ENCODE peak calls at places on chromosomes 4 and X, in eight cellular contexts. H is heart right ventricle; F is lower lobe of right lung; I is sigmoid colon; O is lung; N is GM23248; T is cardiac muscle cell; P is naive thymus-derived CD4-positive, alpha-beta T cell. G is an unnamed sample.

GRCh38 chr4:155666701-155667537 is at the start of gene GUCY1A1:
- DNase-seq in N (peak; percentile 36), F (peak; percentile 78), O (peak; percentile 64), I (peak; percentile 82), T (peak; percentile 76), H (peak; percentile 62), P (no peak), G (peak; percentile 4)

GRCh38 chr4:86019906-86020305 is 339.9 kb downstream of the MAPK10 start:
- DNase-seq in N (no peak), I (no peak), F (no peak), O (no peak), T (no peak), P (no peak), H (no peak), G (no peak)

GRCh38 chr4:2280531-2281300 is 18.8 kb upstream of the MXD4 start:
- DNase-seq in I (no peak), F (no peak), H (no peak), T (no peak), N (no peak), O (no peak), P (no peak), G (no peak)

GRCh38 chr4:52868138-52868537 is 6.0 kb downstream of the RASL11B start:
- DNase-seq in H (peak; percentile 82), O (no peak), P (no peak), T (peak; percentile 63), N (no peak), F (no peak), I (no peak), G (no peak)

GRCh38 chrX:42708222-42708621 is 69.7 kb downstream of the PPP1R2C start:
- DNase-seq in P (no peak), N (peak; percentile 1), I (no peak), H (no peak), O (no peak), T (no peak), F (no peak), G (no peak)

GRCh38 chrX:107672955-107673378 is 44.7 kb downstream of the PRPS1 start:
- DNase-seq in T (peak; percentile 81), I (peak; percentile 93), N (peak; percentile 78), H (peak; percentile 74), P (peak; percentile 93), F (peak; percentile 86), O (peak; percentile 82), G (peak; percentile 32)

GRCh38 chr4:188023682-188024081 is 28.1 kb downstream of the ZFP42 start:
- DNase-seq in H (no peak), T (no peak), N (no peak), I (no peak), O (no peak), P (no peak), F (no peak), G (no peak)

GRCh38 chr4:85798011-85798770 is 323.2 kb downstream of the ARHGAP24 start:
- DNase-seq in O (no peak), I (no peak), N (peak; percentile 61), F (no peak), H (no peak), T (no peak), P (no peak), G (no peak)

GRCh38 chrX:103535206-103535605 is 15.9 kb upstream of the RAB40A start:
- DNase-seq in F (no peak), T (no peak), I (no peak), H (no peak), O (no peak), N (no peak), P (no peak), G (no peak)

GRCh38 chr4:100582146-100582545 is 64.3 kb upstream of the EMCN start:
- DNase-seq in N (no peak), F (no peak), T (peak; percentile 61), I (no peak), P (no peak), H (no peak), O (no peak), G (no peak)

GRCh38 chrX:132612990-132613564 is 124.2 kb upstream of the MBNL3 start:
- DNase-seq in F (peak; percentile 49), I (no peak), O (no peak), H (peak; percentile 4), N (peak; percentile 55), T (peak; percentile 81), P (peak; percentile 28), G (no peak)

GRCh38 chr4:94819371-94819770 is 61.6 kb downstream of the BMPR1B start:
- DNase-seq in O (no peak), N (no peak), F (no peak), T (peak; percentile 78), I (no peak), H (no peak), P (no peak), G (no peak)

GRCh38 chr4:89599026-89599425 is 237.9 kb downstream of the SNCA start:
- DNase-seq in H (no peak), P (no peak), T (no peak), F (no peak), N (peak; percentile 10), I (no peak), O (no peak), G (no peak)

GRCh38 chr4:101292901-101293300 is 54.4 kb downstream of the PPP3CA start:
- DNase-seq in P (no peak), T (no peak), N (peak; percentile 69), I (no peak), O (no peak), F (no peak), H (no peak), G (no peak)

GRCh38 chrX:11407331-11408110 is 114.3 kb downstream of the AMELX start:
- DNase-seq in T (no peak), P (no peak), H (no peak), N (no peak), O (no peak), F (no peak), I (no peak), G (no peak)

GRCh38 chr4:4819213-4819606 is 40.3 kb upstream of the MSX1 start:
- DNase-seq in T (no peak), N (no peak), P (no peak), I (no peak), O (no peak), H (no peak), F (no peak), G (no peak)

GRCh38 chr4:4820264-4820663 is 39.2 kb upstream of the MSX1 start:
- DNase-seq in T (no peak), H (no peak), O (no peak), I (no peak), N (no peak), P (no peak), F (no peak), G (peak; percentile 88)

GRCh38 chr4:4821577-4821976 is 37.9 kb upstream of the MSX1 start:
- DNase-seq in P (no peak), I (no peak), H (no peak), N (no peak), T (no peak), F (no peak), O (no peak), G (no peak)

GRCh38 chr4:4818440-4819212 is 40.8 kb upstream of the MSX1 start:
- DNase-seq in P (no peak), H (no peak), N (peak; percentile 27), T (no peak), I (no peak), F (no peak), O (no peak), G (no peak)

GRCh38 chr4:4820739-4821138 is 38.7 kb upstream of the MSX1 start:
- DNase-seq in I (no peak), H (no peak), P (no peak), N (no peak), O (no peak), T (no peak), F (no peak), G (no peak)
- H3K27ac ChIP-seq in I (no peak overlapping the region), H (no peak overlapping the region), P (no peak overlapping the region), N (no peak overlapping the region), O (no peak overlapping the region), T (no peak overlapping the region), F (no peak overlapping the region), G (peak overlapping the region; percentile 78)

DNA sequence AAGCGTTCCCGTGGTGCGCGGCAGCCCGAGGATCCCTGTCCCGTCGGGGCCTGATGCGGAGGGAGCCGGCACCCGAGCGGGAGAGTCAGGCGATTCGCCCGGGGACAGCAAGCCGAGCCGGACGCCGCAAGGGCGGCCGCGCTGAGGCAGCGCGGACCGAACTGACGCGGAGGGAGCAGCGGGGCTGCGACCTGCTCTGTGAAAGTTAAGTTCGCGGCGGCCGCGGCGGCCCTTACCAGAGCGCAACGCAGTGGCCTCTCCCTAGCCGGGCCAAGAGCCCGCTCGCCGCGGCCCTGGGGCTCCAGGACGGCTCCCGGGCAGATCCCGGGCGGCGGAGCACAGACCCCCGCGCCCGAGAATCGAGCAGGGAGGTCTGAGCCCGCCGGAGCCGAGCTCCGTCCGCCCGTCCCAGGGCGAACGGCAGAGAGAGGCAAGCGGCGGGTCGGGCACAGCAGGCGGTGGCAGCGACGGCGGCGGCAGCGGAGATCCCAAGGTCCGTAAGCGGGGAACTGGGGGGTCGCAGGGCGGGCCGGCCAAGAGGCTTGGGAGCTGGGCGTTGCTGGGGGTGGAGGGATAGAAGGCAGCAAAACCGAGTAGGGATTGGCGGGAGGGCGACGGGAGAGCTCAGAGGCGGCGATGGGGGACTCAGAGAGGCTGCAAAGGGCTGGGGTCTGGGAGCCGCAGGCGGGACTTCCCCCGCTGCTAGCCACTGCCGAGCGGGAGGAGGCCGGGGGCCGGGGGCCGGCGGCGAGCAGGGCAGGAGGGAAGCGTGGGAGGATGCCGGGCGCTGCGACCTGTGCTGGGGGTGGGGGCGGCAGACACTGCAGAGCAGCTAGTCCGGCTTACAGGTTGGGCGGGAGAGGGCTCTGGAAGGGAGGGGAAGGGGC is 1.0 kb downstream of the GPR50 start:
- DNase-seq in O (no peak), N (no peak), P (no peak), H (no peak), I (no peak), T (peak; percentile 48), F (no peak), G (no peak)
- H3K27me3 ChIP-seq in O (peaks cover 14% of the 10 kb centered on the region), N (no peaks in the 10 kb centered on the region), P (no peaks in the 10 kb centered on the region), H (peaks cover 69% of the 10 kb centered on the region), I (peaks cover 22% of the 10 kb centered on the region), T (peaks cover 100% of the 10 kb centered on the region), F (peaks cover 13% of the 10 kb centered on the region), G (peaks cover 78% of the 10 kb centered on the region)

GRCh38 chr4:39039108-39039507 is 6.9 kb upstream of the TMEM156 start:
- DNase-seq in H (no peak), N (no peak), O (no peak), T (no peak), F (no peak), P (no peak), I (no peak), G (no peak)
- H3K27ac ChIP-seq in H (no peak overlapping the region), N (no peak overlapping the region), O (no peak overlapping the region), T (no peak overlapping the region), F (no peak overlapping the region), P (no peak overlapping the region), I (no peak overlapping the region), G (no peak overlapping the region)

GRCh38 chr4:3834186-3834920 is 68.2 kb downstream of the ADRA2C start:
- DNase-seq in F (peak; percentile 34), O (no peak), I (no peak), T (no peak), H (no peak), N (no peak), P (no peak), G (no peak)

GRCh38 chr4:3834921-3835521 is 68.8 kb downstream of the ADRA2C start:
- DNase-seq in P (no peak), O (no peak), T (no peak), H (no peak), N (no peak), F (peak; percentile 41), I (no peak), G (no peak)

GRCh38 chr4:3836041-3836801 is 70.0 kb downstream of the ADRA2C start:
- DNase-seq in T (peak; percentile 19), F (peak; percentile 36), N (no peak), P (no peak), O (no peak), I (no peak), H (no peak), G (no peak)

GRCh38 chr4:3836802-3837601 is 70.8 kb downstream of the ADRA2C start:
- DNase-seq in I (no peak), T (peak; percentile 8), N (peak; percentile 22), H (no peak), F (peak; percentile 14), O (no peak), P (no peak), G (no peak)

GRCh38 chr4:3835527-3836040 is 69.4 kb downstream of the ADRA2C start:
- DNase-seq in O (no peak), F (no peak), H (no peak), P (no peak), T (no peak), N (no peak), I (no peak), G (no peak)
- H3K27me3 ChIP-seq in O (no peaks in the 10 kb centered on the region), F (peaks cover 25% of the 10 kb centered on the region), H (peaks cover 26% of the 10 kb centered on the region), P (no peaks in the 10 kb centered on the region), T (peaks cover 15% of the 10 kb centered on the region), N (peaks cover 32% of the 10 kb centered on the region), I (peaks cover 27% of the 10 kb centered on the region), G (no peaks in the 10 kb centered on the region)